ENCODE peak calls at places on chromosome 18, in four cellular contexts. A is K562, P is SK-N-SH, K is HepG2. W is an unnamed sample.
A peak's percentile ranks its signal among the peaks of the same experiment; 100 is the strongest.

GRCh38 chr18:24341361-24341760 is 56.3 kb downstream of the OSBPL1A start:
- DNase-seq in P (no peak), A (no peak), K (no peak), W (no peak)

GRCh38 chr18:64330161-64330560 is 181.3 kb upstream of the LINC00305 start:
- DNase-seq in P (no peak), K (no peak), A (no peak), W (peak; percentile 47)

GRCh38 chr18:2337552-2338141 is 233.7 kb downstream of the METTL4 start:
- DNase-seq in P (peak; percentile 26), A (peak; percentile 37), K (peak; percentile 17), W (peak; percentile 6)

GRCh38 chr18:4130734-4131719 is 324.1 kb downstream of the DLGAP1 start:
- DNase-seq in K (no peak), P (no peak), A (no peak), W (no peak)

GRCh38 chr18:34709104-34709503 is 994 bp upstream of the DTNA start:
- DNase-seq in P (no peak), K (peak; percentile 10), A (no peak), W (no peak)

GRCh38 chr18:46751882-46752281 is 5.0 kb downstream of the ST8SIA5 start:
- DNase-seq in K (no peak), A (no peak), P (no peak), W (no peak)

GRCh38 chr18:36179562-36180334 is 7.5 kb upstream of the MOCOS start:
- DNase-seq in K (no peak), A (no peak), P (no peak), W (no peak)

GRCh38 chr18:41197967-41198366 is 757.1 kb upstream of the PIK3C3 start:
- DNase-seq in P (no peak), A (no peak), K (no peak), W (no peak)

GRCh38 chr18:31581498-31582197 is 10.0 kb upstream of the TTR start:
- DNase-seq in K (peak; percentile 34), A (no peak), P (no peak), W (no peak)

GRCh38 chr18:1018211-1018651 is 113.6 kb downstream of the ADCYAP1 start:
- DNase-seq in P (no peak), K (no peak), A (no peak), W (no peak)

GRCh38 chr18:70181015-70181414 is 24.5 kb downstream of the RTTN start:
- DNase-seq in P (no peak), A (no peak), K (peak; percentile 69), W (no peak)

GRCh38 chr18:49728542-49728941 is 84.8 kb downstream of the ACAA2 start:
- DNase-seq in K (peak; percentile 35), A (peak; percentile 42), P (peak; percentile 48), W (peak; percentile 49)

GRCh38 chr18:32277492-32277988 is 87.7 kb downstream of the MEP1B start:
- DNase-seq in A (no peak), K (no peak), P (no peak), W (no peak)

GRCh38 chr18:78624646-78625279 is 354.9 kb upstream of the SALL3 start:
- DNase-seq in A (no peak), K (no peak), P (no peak), W (no peak)

GRCh38 chr18:1784113-1784512 is 787.2 kb downstream of the METTL4 start:
- DNase-seq in A (no peak), P (no peak), K (no peak), W (no peak)

GRCh38 chr18:24189007-24189528 is 50.2 kb downstream of the CABYR start:
- DNase-seq in A (no peak), P (no peak), K (no peak), W (no peak)

GRCh38 chr18:5158587-5158986 is 38.5 kb downstream of the AKAIN1 start:
- DNase-seq in K (no peak), A (no peak), P (no peak), W (no peak)

GRCh38 chr18:48553236-48553635 is 14.4 kb downstream of the CTIF start:
- DNase-seq in A (no peak), P (no peak), K (no peak), W (no peak)

GRCh38 chr18:712401-713134 is at the start of gene ENOSF1:
- DNase-seq in K (peak; percentile 76), A (peak; percentile 93), P (peak; percentile 92), W (peak; percentile 89)

GRCh38 chr18:45312727-45313126 is 302.5 kb upstream of the SLC14A2 start:
- DNase-seq in K (no peak), A (no peak), P (no peak), W (no peak)

GRCh38 chr18:38427234-38427633 is 861.6 kb upstream of the CELF4 start:
- DNase-seq in K (peak; percentile 0), A (no peak), P (peak; percentile 15), W (peak; percentile 16)

GRCh38 chr18:4603955-4604354 is 148.8 kb upstream of the DLGAP1 start:
- DNase-seq in A (no peak), K (no peak), P (no peak), W (no peak)

GRCh38 chr18:34957119-34957863 is 83.9 kb upstream of the MAPRE2 start:
- DNase-seq in A (no peak), P (no peak), K (peak; percentile 91), W (no peak)

GRCh38 chr18:47113796-47114540 is 36.3 kb downstream of the HDHD2 start:
- DNase-seq in K (no peak), A (no peak), P (no peak), W (no peak)

GRCh38 chr18:64097497-64097896 is 51.4 kb downstream of the LINC00305 start:
- DNase-seq in A (no peak), K (no peak), P (no peak), W (no peak)

GRCh38 chr18:21262979-21263378 is 20.9 kb downstream of the GREB1L start:
- DNase-seq in A (no peak), P (no peak), K (no peak), W (no peak)

GRCh38 chr18:48034651-48035555 is 104.4 kb upstream of the SMAD2 start:
- DNase-seq in A (no peak), K (no peak), P (peak; percentile 71), W (no peak)

GRCh38 chr18:10089881-10090280 is 176.1 kb downstream of the VAPA start:
- DNase-seq in K (no peak), P (no peak), A (no peak), W (no peak)

GRCh38 chr18:48940854-48941531 is 9.8 kb downstream of the SMAD7 start:
- DNase-seq in P (peak; percentile 86), K (no peak), A (no peak), W (no peak)

GRCh38 chr18:67726882-67727281 is 210.4 kb upstream of the DSEL start:
- DNase-seq in K (no peak), P (no peak), A (no peak), W (no peak)

GRCh38 chr18:76465630-76466409 is 29.2 kb downstream of the ZNF516 start:
- DNase-seq in A (no peak), P (no peak), K (no peak), W (no peak)

GRCh38 chr18:54161267-54161666 is 63.2 kb downstream of the MBD2 start:
- DNase-seq in A (no peak), K (no peak), P (no peak), W (no peak)

GRCh38 chr18:36499938-36500337 is 202.4 kb downstream of the FHOD3 start:
- DNase-seq in A (no peak), P (no peak), K (no peak), W (no peak)

GRCh38 chr18:62102221-62102620 is 84.6 kb downstream of the PIGN start:
- DNase-seq in P (no peak), A (no peak), K (no peak), W (no peak)

GRCh38 chr18:63774511-63774910 is 707 bp upstream of the SERPINB7 start:
- DNase-seq in K (no peak), P (no peak), A (no peak), W (no peak)

GRCh38 chr18:5073026-5073944 is 123.8 kb downstream of the AKAIN1 start:
- DNase-seq in K (peak; percentile 31), P (peak; percentile 45), A (peak; percentile 44), W (peak; percentile 63)

GRCh38 chr18:65527879-65528633 is 222.8 kb upstream of the CDH7 start:
- DNase-seq in A (no peak), P (no peak), K (no peak), W (no peak)

GRCh38 chr18:50836521-50836957 is 16.7 kb upstream of the MRO start:
- DNase-seq in P (no peak), K (no peak), A (no peak), W (peak; percentile 52)
- TF ChIP-seq JUND in P (peak; percentile 91), K (no peak), A (no peak), W (no peak)

DNA sequence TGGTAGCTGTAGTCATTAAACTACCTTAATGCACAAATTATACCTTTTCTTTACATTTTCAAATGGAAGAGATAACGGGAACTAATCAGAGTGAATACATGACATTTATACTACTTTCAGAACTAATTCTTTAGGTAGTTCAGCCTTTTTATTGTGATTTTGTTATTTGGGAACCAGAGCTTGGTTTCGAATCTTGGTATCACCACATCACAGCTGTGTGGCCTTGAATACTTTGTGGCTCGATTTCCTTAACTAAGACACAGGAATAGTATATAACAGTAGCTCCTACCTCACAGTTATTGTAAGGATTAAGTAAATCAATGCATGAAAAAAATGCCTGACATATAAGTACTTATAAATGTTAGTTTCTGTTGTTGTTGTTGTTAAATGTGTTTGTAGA is 240.0 kb downstream of the WDR7 start:
- DNase-seq in A (no peak), K (no peak), P (no peak), W (no peak)
- TF ChIP-seq JUND in A (no peak), K (no peak), P (no peak), W (no peak)

GRCh38 chr18:60485207-60485606 is 112.6 kb upstream of the MC4R start:
- DNase-seq in P (no peak), K (no peak), A (no peak), W (no peak)
- TF ChIP-seq JUND in P (peak; percentile 50), K (no peak), A (no peak), W (no peak)

DNA sequence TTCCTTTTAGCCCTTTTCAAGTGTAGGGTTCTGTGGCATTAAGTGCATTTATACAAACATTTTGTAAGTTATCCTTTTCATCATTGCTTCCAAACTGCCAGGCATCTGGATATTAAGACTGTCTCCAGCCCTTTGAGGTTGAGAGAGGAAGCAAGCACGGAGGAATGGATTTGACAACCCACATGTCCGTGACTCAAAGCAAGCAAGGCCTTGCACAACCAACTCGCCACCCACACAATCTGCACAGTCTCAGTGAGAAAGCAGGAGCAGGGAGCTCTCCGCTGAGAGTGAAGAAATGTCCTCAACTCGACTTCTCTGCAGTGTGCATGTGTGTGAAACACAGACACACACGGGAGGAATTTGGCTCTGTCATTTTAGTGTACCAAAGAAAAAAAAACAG is 65.5 kb downstream of the ATP8B1 start:
- DNase-seq in K (peak; percentile 83), P (no peak), A (no peak), W (no peak)
- TF ChIP-seq JUND in K (peak; percentile 78), P (no peak), A (peak; percentile 29), W (no peak)